ENCODE peak calls at places on chromosomes 12 and 14, in ten cellular contexts. V, C, Q, I, A, Z, P, T, S and K are unnamed samples. For H3K4me1, the result is how much of the 10 kb centered on the place peaks cover.

GRCh38 chr14:100486025-100486828 is 101.0 kb downstream of the BEGAIN start:
- DNase-seq in V (peak), C (peak), Q (peak), I (peak), A (peak), Z (peak), P (peak), T (peak), S (no peak), K (peak)

GRCh38 chr14:98244162-98244948 is 1027.6 kb downstream of the BCL11B start:
- DNase-seq in V (no peak), C (no peak), Q (no peak), I (no peak), A (no peak), Z (no peak), P (no peak), T (no peak), S (no peak), K (no peak)

GRCh38 chr14:101192661-101193000 is 289.1 kb upstream of the RTL1 start:
- DNase-seq in V (no peak), C (no peak), Q (no peak), I (no peak), A (no peak), Z (no peak), P (no peak), T (no peak), S (no peak), K (no peak)

GRCh38 chr14:93975791-93976476 is 436 bp downstream of the ASB2 start:
- DNase-seq in V (no peak), C (no peak), Q (no peak), I (no peak), A (no peak), Z (no peak), P (no peak), T (peak), S (no peak), K (peak)

GRCh38 chr14:20866963-20867362 is 24.2 kb upstream of the RNASE3 start:
- DNase-seq in V (peak), C (no peak), Q (peak), I (no peak), A (peak), Z (peak), P (peak), T (peak), S (peak), K (no peak)

GRCh38 chr12:64611430-64612286 is 1.4 kb downstream of the RASSF3 start:
- DNase-seq in V (peak), C (peak), Q (no peak), I (peak), A (no peak), Z (peak), P (peak), T (peak), S (no peak), K (peak)

GRCh38 chr12:109310247-109311125 is 1.4 kb upstream of the FOXN4 start:
- DNase-seq in V (no peak), C (no peak), Q (no peak), I (no peak), A (peak), Z (no peak), P (no peak), T (peak), S (no peak), K (peak)

GRCh38 chr14:36514278-36515104 is 5.5 kb downstream of the NKX2-1 start:
- DNase-seq in V (no peak), C (peak), Q (no peak), I (no peak), A (peak), Z (no peak), P (no peak), T (no peak), S (no peak), K (no peak)

GRCh38 chr12:18165422-18165871 is 75.5 kb upstream of the RERGL start:
- DNase-seq in V (peak), C (peak), Q (no peak), I (peak), A (no peak), Z (no peak), P (peak), T (peak), S (no peak), K (peak)

GRCh38 chr12:120361506-120362208 is 7.3 kb downstream of the MSI1 start:
- DNase-seq in V (peak), C (peak), Q (no peak), I (peak), A (peak), Z (peak), P (peak), T (no peak), S (no peak), K (no peak)

GRCh38 chr12:65699251-65699650 is 125.0 kb upstream of the HMGA2 start:
- DNase-seq in V (peak), C (peak), Q (peak), I (peak), A (no peak), Z (peak), P (peak), T (no peak), S (no peak), K (no peak)

GRCh38 chr14:105581551-105582341 is 55.4 kb downstream of the TMEM121 start:
- DNase-seq in V (no peak), C (no peak), Q (no peak), I (no peak), A (no peak), Z (no peak), P (no peak), T (peak), S (no peak), K (peak)

GRCh38 chr14:53278602-53279506 is 125.7 kb upstream of the DDHD1 start:
- DNase-seq in V (no peak), C (peak), Q (peak), I (peak), A (peak), Z (peak), P (peak), T (peak), S (no peak), K (no peak)

GRCh38 chr12:42868291-42868690 is 278.7 kb upstream of the PRICKLE1 start:
- DNase-seq in V (no peak), C (peak), Q (no peak), I (no peak), A (no peak), Z (no peak), P (no peak), T (no peak), S (no peak), K (peak)

GRCh38 chr14:81164167-81164774 is 56.5 kb downstream of the GTF2A1 start:
- DNase-seq in V (peak), C (peak), Q (peak), I (peak), A (peak), Z (peak), P (peak), T (peak), S (peak), K (peak)

GRCh38 chr12:27176765-27177164 is 67.3 kb upstream of the STK38L start:
- DNase-seq in V (no peak), C (peak), Q (peak), I (peak), A (no peak), Z (peak), P (peak), T (no peak), S (no peak), K (no peak)

GRCh38 chr12:69896653-69897381 is 71.8 kb downstream of the MYRFL start:
- DNase-seq in V (no peak), C (no peak), Q (no peak), I (no peak), A (peak), Z (no peak), P (no peak), T (no peak), S (no peak), K (no peak)

GRCh38 chr14:69263364-69263763 is 3.4 kb downstream of the GALNT16 start:
- DNase-seq in V (no peak), C (peak), Q (no peak), I (peak), A (no peak), Z (no peak), P (peak), T (no peak), S (no peak), K (no peak)

GRCh38 chr14:104865631-104866441 is 768 bp downstream of the CEP170B start:
- DNase-seq in V (peak), C (peak), Q (peak), I (peak), A (peak), Z (peak), P (peak), T (no peak), S (peak), K (no peak)

GRCh38 chr14:100828448-100828834 is 2.5 kb downstream of the MEG3 start:
- DNase-seq in V (no peak), C (no peak), Q (no peak), I (no peak), A (no peak), Z (peak), P (peak), T (no peak), S (no peak), K (no peak)

GRCh38 chr12:34402228-34402898 is 380.1 kb downstream of the ALG10 start:
- DNase-seq in V (peak), C (no peak), Q (no peak), I (no peak), A (no peak), Z (no peak), P (no peak), T (no peak), S (no peak), K (no peak)

GRCh38 chr14:61640158-61640833 is 55.0 kb upstream of the HIF1A start:
- DNase-seq in V (no peak), C (no peak), Q (no peak), I (no peak), A (peak), Z (no peak), P (no peak), T (no peak), S (no peak), K (no peak)

GRCh38 chr14:36667679-36668078 is 6.0 kb downstream of the PAX9 start:
- DNase-seq in V (no peak), C (no peak), Q (no peak), I (no peak), A (no peak), Z (no peak), P (no peak), T (no peak), S (no peak), K (no peak)

GRCh38 chr12:77368379-77368778 is 303.0 kb upstream of the E2F7 start:
- DNase-seq in V (no peak), C (no peak), Q (no peak), I (no peak), A (no peak), Z (no peak), P (no peak), T (no peak), S (no peak), K (no peak)

DNA sequence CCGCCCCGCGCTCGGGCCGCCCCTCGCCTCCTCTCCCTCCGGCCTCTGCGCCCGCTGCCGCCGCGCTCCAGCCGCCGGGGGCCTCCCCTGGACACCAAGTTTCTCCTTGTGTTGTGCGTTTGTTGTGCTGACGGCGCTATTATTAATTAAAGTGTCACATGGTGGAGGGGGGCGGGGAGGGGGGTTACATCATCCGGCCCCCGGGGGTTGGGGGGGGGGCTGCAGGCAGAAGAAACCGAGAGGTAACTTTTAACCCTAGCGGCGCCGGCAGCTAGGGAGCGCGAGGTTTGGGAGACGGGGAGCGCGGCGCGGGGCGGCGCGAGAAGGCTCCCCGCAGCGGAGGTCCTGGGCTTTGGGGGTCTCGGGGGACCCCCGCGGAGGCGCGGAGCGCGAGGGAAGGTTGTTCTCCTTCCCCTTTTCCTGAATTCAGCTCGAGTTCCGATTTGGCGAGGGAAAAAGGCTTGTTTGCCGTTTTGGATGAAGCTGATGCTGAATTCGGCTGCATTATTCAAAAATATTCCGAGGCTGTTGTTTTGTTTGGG is at the start of gene HRK:
- DNase-seq in V (no peak), C (no peak), Q (no peak), I (no peak), A (peak), Z (no peak), P (no peak), T (peak), S (no peak), K (peak)
- H3K4me3 ChIP-seq in V (peak), C (no peak), Q (peak), I (peak), A (peak), Z (no peak), P (peak), T (peak), S (peak), K (peak)

GRCh38 chr12:104600790-104601739 is 144.3 kb downstream of the CHST11 start:
- DNase-seq in V (no peak), C (no peak), Q (no peak), I (no peak), A (no peak), Z (no peak), P (no peak), T (no peak), S (no peak), K (no peak)
- H3K4me1 ChIP-seq in V (under half), C (under half), Q (half or more), I (under half), A (under half), Z (under half), P (under half), T (half or more), S (half or more), K (under half)

DNA sequence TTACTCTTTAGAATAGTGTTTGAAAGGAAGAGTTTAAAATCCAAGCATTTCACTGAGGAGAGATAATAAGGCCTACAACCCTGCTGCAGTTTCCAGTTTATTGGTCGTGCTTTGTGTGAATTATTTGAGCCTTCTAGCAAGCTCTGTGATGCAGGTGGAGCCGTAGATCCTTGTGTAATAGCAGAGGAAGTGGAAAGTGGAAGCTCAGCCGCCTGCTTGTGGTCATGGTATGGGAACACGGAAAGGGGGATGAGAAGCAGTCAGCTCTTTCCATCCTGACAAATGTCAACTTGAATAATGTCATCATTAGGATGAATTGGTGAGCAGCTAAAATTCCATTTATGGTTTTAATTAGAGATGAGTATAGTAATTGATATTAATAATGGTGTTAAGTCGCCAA is 29.1 kb downstream of the SYNE2 start:
- DNase-seq in V (no peak), C (no peak), Q (no peak), I (no peak), A (no peak), Z (no peak), P (no peak), T (no peak), S (no peak), K (no peak)
- H3K4me2 ChIP-seq in V (no peak), C (no peak), Q (no peak), I (no peak), A (no peak), Z (no peak), P (no peak), T (no peak), S (no peak), K (no peak)

DNA sequence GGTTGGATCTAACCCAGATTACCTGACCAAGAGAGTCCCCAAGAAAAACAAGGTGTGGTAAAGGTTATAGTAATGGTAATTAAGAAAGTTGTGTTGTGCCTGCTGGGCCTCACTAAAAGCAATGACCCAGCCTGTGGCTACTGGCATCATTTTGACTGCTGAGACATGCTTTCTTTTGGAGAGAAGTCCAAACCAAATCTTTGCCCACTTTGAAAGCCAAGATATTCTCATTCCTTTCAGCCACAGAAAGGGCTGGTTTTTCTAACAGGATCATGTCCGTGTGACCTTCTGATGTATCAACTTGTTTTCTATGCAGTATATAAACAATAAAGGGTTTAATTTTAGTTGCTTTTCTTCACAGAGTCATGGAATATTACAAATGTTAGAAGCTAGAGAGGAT is 388.6 kb downstream of the RAD51B start:
- DNase-seq in V (no peak), C (peak), Q (no peak), I (no peak), A (no peak), Z (no peak), P (peak), T (no peak), S (no peak), K (no peak)
- H3K4me3 ChIP-seq in V (no peak), C (no peak), Q (no peak), I (no peak), A (no peak), Z (no peak), P (no peak), T (no peak), S (no peak), K (no peak)

GRCh38 chr14:49984419-49984818 is 91.5 kb downstream of the ARF6 start:
- DNase-seq in V (no peak), C (peak), Q (no peak), I (peak), A (no peak), Z (no peak), P (no peak), T (no peak), S (no peak), K (no peak)
- H3K4me1 ChIP-seq in V (under half), C (under half), Q (half or more), I (under half), A (under half), Z (under half), P (under half), T (under half), S (under half), K (under half)

GRCh38 chr12:31118831-31119530 is 45.3 kb downstream of the DDX11 start:
- DNase-seq in V (peak), C (no peak), Q (peak), I (no peak), A (peak), Z (no peak), P (no peak), T (peak), S (peak), K (no peak)
- H3K4me2 ChIP-seq in V (peak), C (no peak), Q (peak), I (peak), A (peak), Z (no peak), P (no peak), T (peak), S (peak), K (peak)